ENCODE peak calls at places on chromosome 5, in five cellular contexts. I is T-cell, R is NCI-H187 treated with DMSO at 0.1 percent for 48 hours, U is kidney epithelial cell, S is T-helper 9 cell. M is an unnamed sample.

GRCh38 chr5:865771-866170 is 15.0 kb upstream of the ZDHHC11 start:
- DNase-seq in I (no peak), R (no peak), U (no peak), S (no peak), M (no peak)

GRCh38 chr5:146291421-146292074 is 47.1 kb upstream of the POU4F3 start:
- DNase-seq in I (no peak), R (no peak), U (peak), S (no peak), M (peak)

GRCh38 chr5:132481243-132482211 is 9.0 kb downstream of the IRF1 start:
- DNase-seq in I (no peak), R (no peak), U (no peak), S (no peak), M (no peak)

GRCh38 chr5:96809898-96810297 is 2.2 kb upstream of the ERAP1 start:
- DNase-seq in I (no peak), R (no peak), U (no peak), S (no peak), M (no peak)

GRCh38 chr5:141826674-141827073 is 51.5 kb downstream of the PCDH1 start:
- DNase-seq in I (no peak), R (no peak), U (no peak), S (no peak), M (no peak)

GRCh38 chr5:170603578-170604565 is 100.1 kb downstream of the KCNIP1 start:
- DNase-seq in I (no peak), R (no peak), U (no peak), S (peak), M (peak)

GRCh38 chr5:33299621-33300208 is 141.1 kb upstream of the TARS1 start:
- DNase-seq in I (no peak), R (no peak), U (peak), S (no peak), M (peak)

GRCh38 chr5:53501054-53501453 is 20.6 kb downstream of the FST start:
- DNase-seq in I (no peak), R (no peak), U (no peak), S (no peak), M (peak)

GRCh38 chr5:141677415-141677814 is 4.6 kb downstream of the ARAP3 start:
- DNase-seq in I (no peak), R (no peak), U (no peak), S (no peak), M (no peak)

M was measured in NCI-H1105 treated with DMSO at 0.1 percent for 48 hours.